ENCODE peak calls at places on chromosomes 3 and 15, in four cellular contexts. One of them, this sample, is unnamed.
A peak's percentile ranks its signal among the peaks of the same experiment; 100 is the strongest.

GRCh38 chr3:43296565-43296964 is 10.2 kb downstream of the SNRK start:
- DNase-seq in T-helper 9 cell: peak; percentile 35
- DNase-seq in HS-5: no peak
- DNase-seq in mammary epithelial cell: peak; percentile 39
- DNase-seq in this sample: peak; percentile 33

GRCh38 chr3:42118762-42119361 is 27.7 kb downstream of the TRAK1 start:
- DNase-seq in T-helper 9 cell: no peak
- DNase-seq in HS-5: no peak
- DNase-seq in mammary epithelial cell: peak; percentile 66
- DNase-seq in this sample: peak; percentile 72

GRCh38 chr3:3798641-3799113 is 554 bp upstream of the LRRN1 start:
- DNase-seq in T-helper 9 cell: no peak
- DNase-seq in HS-5: no peak
- DNase-seq in mammary epithelial cell: no peak
- DNase-seq in this sample: no peak

GRCh38 chr15:101489236-101489632 is 273 bp downstream of the PCSK6 start:
- DNase-seq in T-helper 9 cell: no peak
- DNase-seq in HS-5: no peak
- DNase-seq in mammary epithelial cell: no peak
- DNase-seq in this sample: peak; percentile 50

GRCh38 chr15:81327526-81327925 is 3.6 kb upstream of the STARD5 start:
- DNase-seq in T-helper 9 cell: no peak
- DNase-seq in HS-5: peak; percentile 60
- DNase-seq in mammary epithelial cell: peak; percentile 51
- DNase-seq in this sample: no peak

GRCh38 chr15:62491642-62492041 is 326.6 kb upstream of the C2CD4B start:
- DNase-seq in T-helper 9 cell: no peak
- DNase-seq in HS-5: no peak
- DNase-seq in mammary epithelial cell: no peak
- DNase-seq in this sample: no peak

GRCh38 chr15:51267047-51267713 is 71.2 kb downstream of the CYP19A1 start:
- DNase-seq in T-helper 9 cell: no peak
- DNase-seq in HS-5: no peak
- DNase-seq in mammary epithelial cell: no peak
- DNase-seq in this sample: peak; percentile 8

GRCh38 chr3:98722389-98722788 is 40.8 kb upstream of the ST3GAL6 start:
- DNase-seq in T-helper 9 cell: no peak
- DNase-seq in HS-5: no peak
- DNase-seq in mammary epithelial cell: no peak
- DNase-seq in this sample: no peak

GRCh38 chr3:83895892-83896291 is 1062.9 kb upstream of the CADM2 start:
- DNase-seq in T-helper 9 cell: no peak
- DNase-seq in HS-5: no peak
- DNase-seq in mammary epithelial cell: no peak
- DNase-seq in this sample: no peak

GRCh38 chr15:77577350-77577749 is 55.4 kb downstream of the LINGO1 start:
- DNase-seq in T-helper 9 cell: no peak
- DNase-seq in HS-5: no peak
- DNase-seq in mammary epithelial cell: no peak
- DNase-seq in this sample: no peak

GRCh38 chr3:101625879-101626278 is 51.1 kb downstream of the ZBTB11 start:
- DNase-seq in T-helper 9 cell: no peak
- DNase-seq in HS-5: no peak
- DNase-seq in mammary epithelial cell: peak; percentile 10
- DNase-seq in this sample: no peak

GRCh38 chr3:72310028-72310987 is 525.4 kb upstream of the PROK2 start:
- DNase-seq in T-helper 9 cell: no peak
- DNase-seq in HS-5: peak; percentile 15
- DNase-seq in mammary epithelial cell: no peak
- DNase-seq in this sample: peak; percentile 48